ENCODE peak calls at places on chromosomes 12 and 14, in nine cellular contexts. Y is A673, U is neural progenitor cell, G is uterus, K is Panc1, C is mucosa of descending colon, O is lower lobe of right lung, L is GM23338, E is right atrium auricular region. S is an unnamed sample.

GRCh38 chr12:88876867-88877266 is 296.6 kb upstream of the KITLG start:
- DNase-seq in Y (no peak), U (no peak), G (no peak), K (no peak), C (no peak), O (no peak), L (no peak), E (no peak), S (no peak)

GRCh38 chr14:106185837-106186233 is 659.5 kb downstream of the TMEM121 start:
- DNase-seq in Y (peak; percentile 19), U (no peak), G (no peak), K (no peak), C (no peak), O (no peak), L (no peak), E (no peak), S (no peak)

GRCh38 chr12:1882405-1882804 is 36.0 kb downstream of the CACNA2D4 start:
- DNase-seq in Y (no peak), U (no peak), G (no peak), K (no peak), C (no peak), O (no peak), L (no peak), E (no peak), S (no peak)

GRCh38 chr12:70049596-70050360 is 193.5 kb upstream of the CNOT2 start:
- DNase-seq in Y (no peak), U (no peak), G (no peak), K (no peak), C (no peak), O (no peak), L (no peak), E (no peak), S (no peak)

GRCh38 chr12:56955631-56956256 is 1.7 kb downstream of the RDH16 start:
- DNase-seq in Y (no peak), U (no peak), G (no peak), K (no peak), C (no peak), O (no peak), L (no peak), E (no peak), S (no peak)

GRCh38 chr14:101001311-101002069 is 98.0 kb upstream of the RTL1 start:
- DNase-seq in Y (peak; percentile 26), U (no peak), G (no peak), K (no peak), C (no peak), O (no peak), L (no peak), E (no peak), S (no peak)

GRCh38 chr12:7142809-7143465 is 12.8 kb downstream of the CLSTN3 start:
- DNase-seq in Y (no peak), U (no peak), G (no peak), K (no peak), C (no peak), O (no peak), L (no peak), E (no peak), S (no peak)

GRCh38 chr12:16258963-16259362 is 18.5 kb downstream of the SLC15A5 start:
- DNase-seq in Y (no peak), U (no peak), G (no peak), K (no peak), C (no peak), O (no peak), L (no peak), E (no peak), S (no peak)

GRCh38 chr12:106249411-106250135 is 1.8 kb upstream of the CKAP4 start:
- DNase-seq in Y (no peak), U (no peak), G (no peak), K (no peak), C (peak; percentile 74), O (no peak), L (no peak), E (no peak), S (no peak)

GRCh38 chr14:37591311-37591940 is 3.6 kb downstream of the FOXA1 start:
- DNase-seq in Y (no peak), U (peak; percentile 88), G (no peak), K (no peak), C (peak; percentile 48), O (peak; percentile 64), L (peak; percentile 83), E (no peak), S (no peak)

GRCh38 chr14:21016791-21017190 is 8.1 kb downstream of the NDRG2 start:
- DNase-seq in Y (no peak), U (no peak), G (no peak), K (no peak), C (no peak), O (no peak), L (no peak), E (no peak), S (no peak)

GRCh38 chr14:51711505-51711904 is 59.8 kb downstream of the FRMD6 start:
- DNase-seq in Y (no peak), U (no peak), G (no peak), K (no peak), C (no peak), O (no peak), L (no peak), E (no peak), S (no peak)

GRCh38 chr12:3724096-3724805 is 28.7 kb downstream of the CRACR2A start:
- DNase-seq in Y (no peak), U (no peak), G (no peak), K (no peak), C (no peak), O (no peak), L (no peak), E (no peak), S (no peak)

GRCh38 chr12:67025543-67026114 is 243.5 kb upstream of the CAND1 start:
- DNase-seq in Y (peak; percentile 60), U (peak; percentile 59), G (no peak), K (peak; percentile 24), C (no peak), O (no peak), L (peak; percentile 75), E (no peak), S (peak; percentile 44)

DNA sequence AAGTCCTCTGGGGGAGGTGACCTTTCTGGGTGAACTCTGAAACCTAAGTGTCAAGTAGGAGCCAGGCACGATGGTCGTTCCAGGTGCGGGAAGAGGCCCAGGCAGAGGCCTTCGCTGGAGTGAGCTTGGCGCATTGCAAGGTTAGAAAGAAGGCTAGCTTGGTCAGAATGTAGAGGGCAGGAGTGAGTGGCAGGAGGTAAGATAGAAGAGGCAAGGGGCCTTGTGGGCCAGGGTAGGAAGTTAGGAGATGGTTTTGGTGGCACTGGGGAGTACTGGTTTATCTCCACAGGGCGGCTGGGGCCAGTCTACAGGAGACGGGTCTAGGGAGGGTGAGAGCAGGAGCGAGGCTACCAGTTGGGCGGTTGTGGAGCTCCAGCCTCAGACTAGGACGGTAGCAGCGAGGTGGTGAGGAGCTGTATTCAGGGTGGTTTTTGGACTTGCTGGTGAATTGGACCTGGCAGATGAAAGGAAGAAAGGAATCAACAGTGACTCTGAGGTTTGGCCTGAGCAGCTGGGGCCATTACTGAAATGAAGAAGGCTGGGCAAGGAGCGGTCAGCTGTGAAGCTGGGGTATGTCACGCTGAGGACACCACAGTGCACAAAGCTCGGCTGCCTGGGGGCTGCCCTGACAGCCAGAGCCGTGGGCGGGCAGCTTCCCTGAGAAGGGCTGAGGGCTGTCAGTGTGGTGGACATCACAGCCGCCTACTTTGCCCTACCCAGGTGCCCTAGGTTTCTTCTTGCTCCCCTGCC is 9.1 kb downstream of the MLXIP start:
- DNase-seq in Y (no peak), U (no peak), G (no peak), K (no peak), C (no peak), O (no peak), L (no peak), E (no peak), S (no peak)
- H3K4me1 ChIP-seq in Y (no peaks in the 10 kb centered on the region), U (peaks cover 14% of the 10 kb centered on the region), G (peaks cover 16% of the 10 kb centered on the region), K (peaks cover 63% of the 10 kb centered on the region), C (peaks cover 78% of the 10 kb centered on the region), O (peaks cover 79% of the 10 kb centered on the region), L (peaks cover 19% of the 10 kb centered on the region), E (peaks cover 95% of the 10 kb centered on the region), S (peaks cover 15% of the 10 kb centered on the region)

DNA sequence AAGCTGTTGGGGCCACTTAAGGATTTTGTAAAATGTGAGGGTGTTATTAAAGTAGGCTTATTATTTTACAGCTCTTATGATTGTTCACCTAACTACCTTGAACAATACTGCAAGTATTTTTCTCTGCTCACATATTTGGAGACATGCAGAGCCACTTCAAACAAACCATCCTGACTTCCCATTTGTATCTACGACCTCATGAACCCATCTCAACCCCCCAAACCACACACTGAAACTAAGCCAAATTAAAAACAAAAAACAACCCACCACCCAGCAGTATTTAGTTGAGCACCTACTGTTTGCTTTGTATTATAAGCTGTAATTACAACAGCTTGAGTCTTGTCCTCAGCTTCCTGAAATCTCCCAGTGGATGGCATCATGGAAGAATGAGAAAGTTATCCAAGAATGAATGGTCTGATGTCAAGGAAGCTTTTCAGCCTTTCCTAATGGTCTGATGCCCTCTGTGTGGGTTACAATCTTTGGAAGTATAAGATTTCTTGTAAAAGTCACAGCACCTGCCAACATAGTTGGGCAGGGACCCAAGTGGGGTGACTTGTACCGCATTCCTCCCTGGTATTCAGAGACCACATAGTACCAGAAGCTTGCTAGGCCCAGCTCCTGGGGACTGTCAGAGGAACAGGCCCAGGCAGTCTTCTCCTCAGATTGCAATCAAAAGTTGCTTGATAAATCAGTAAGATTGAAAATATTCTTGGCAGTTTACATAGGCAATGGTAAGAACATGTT is 416.6 kb downstream of the ZFP36L1 start:
- DNase-seq in Y (no peak), U (no peak), G (no peak), K (no peak), C (no peak), O (no peak), L (no peak), E (no peak), S (no peak)
- H3K4me1 ChIP-seq in Y (peaks cover 12% of the 10 kb centered on the region), U (peaks cover 15% of the 10 kb centered on the region), G (no peaks in the 10 kb centered on the region), K (peaks cover 3% of the 10 kb centered on the region), C (peaks cover 14% of the 10 kb centered on the region), O (peaks cover 53% of the 10 kb centered on the region), L (peaks cover 13% of the 10 kb centered on the region), E (peaks cover 23% of the 10 kb centered on the region), S (peaks cover 12% of the 10 kb centered on the region)

DNA sequence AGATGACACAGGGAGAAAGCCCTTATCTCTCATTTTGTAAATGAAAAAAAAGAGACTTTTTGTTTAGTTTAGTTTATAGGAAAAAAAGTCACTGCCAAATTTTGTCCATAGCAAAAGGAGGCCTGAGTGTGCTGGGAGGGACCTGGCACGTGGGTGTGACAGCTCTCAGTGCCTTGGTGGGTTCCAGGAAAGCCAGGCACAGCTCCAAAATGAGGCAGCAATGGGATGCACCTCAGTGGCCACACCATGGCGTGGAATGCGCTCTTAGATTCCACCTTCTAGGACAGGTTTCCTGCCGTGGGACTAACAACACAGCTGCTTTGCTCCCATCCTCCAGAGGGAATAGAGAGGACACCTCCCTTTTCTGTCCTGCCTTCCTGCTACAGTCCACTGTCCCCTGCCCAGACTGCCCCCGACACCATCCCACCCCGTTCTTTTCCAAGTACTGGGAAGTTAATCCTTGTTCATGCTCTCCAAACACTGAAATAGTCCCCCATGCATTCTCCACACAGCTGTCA is 207.6 kb downstream of the EMP1 start:
- DNase-seq in Y (no peak), U (no peak), G (no peak), K (no peak), C (no peak), O (no peak), L (no peak), E (no peak), S (no peak)
- H3K4me1 ChIP-seq in Y (no peaks in the 10 kb centered on the region), U (no peaks in the 10 kb centered on the region), G (peaks cover 4% of the 10 kb centered on the region), K (no peaks in the 10 kb centered on the region), C (no peaks in the 10 kb centered on the region), O (no peaks in the 10 kb centered on the region), L (no peaks in the 10 kb centered on the region), E (no peaks in the 10 kb centered on the region), S (no peaks in the 10 kb centered on the region)

DNA sequence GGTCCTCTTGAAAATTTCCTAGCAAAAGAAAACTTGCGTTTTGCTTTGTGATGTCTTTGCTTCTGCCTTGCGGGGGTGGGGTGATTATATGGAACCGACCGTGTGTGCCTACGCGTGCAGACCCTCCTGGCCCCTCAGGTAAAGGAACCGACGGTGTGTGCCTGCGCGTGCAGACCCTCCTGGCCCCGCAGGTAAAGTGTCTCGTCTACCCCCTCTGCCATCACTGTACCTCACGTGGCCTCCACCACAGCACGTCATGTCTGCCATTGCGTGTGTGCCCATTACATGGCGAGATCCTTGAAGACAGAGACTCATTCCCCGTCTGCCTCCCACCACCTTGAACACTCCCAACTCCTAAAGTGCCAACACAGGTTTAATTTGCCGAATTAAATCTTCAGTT is 3.6 kb downstream of the GOLGA3 start:
- DNase-seq in Y (no peak), U (no peak), G (no peak), K (no peak), C (no peak), O (no peak), L (no peak), E (no peak), S (no peak)
- H3K4me1 ChIP-seq in Y (no peaks in the 10 kb centered on the region), U (no peaks in the 10 kb centered on the region), G (peaks cover 21% of the 10 kb centered on the region), K (peaks cover 7% of the 10 kb centered on the region), C (peaks cover 14% of the 10 kb centered on the region), O (peaks cover 21% of the 10 kb centered on the region), L (peaks cover 8% of the 10 kb centered on the region), E (peaks cover 28% of the 10 kb centered on the region), S (peaks cover 9% of the 10 kb centered on the region)

S was measured in endothelial cell of umbilical vein.